ENCODE peak calls at places on chromosomes 12 and 14, in five cellular contexts. E, S, F, A and Y are unnamed samples.
A peak's percentile ranks its signal among the peaks of the same experiment; 100 is the strongest.

GRCh38 chr14:29757188-29757680 is 170.4 kb downstream of the PRKD1 start:
- DNase-seq in S (no peak), A (no peak), E (no peak), F (no peak), Y (no peak)

GRCh38 chr14:90198541-90198940 is 57.8 kb upstream of the PSMC1 start:
- DNase-seq in E (no peak), F (no peak), A (no peak), S (no peak), Y (no peak)

GRCh38 chr14:24351517-24351916 is 11.7 kb upstream of the RIPK3 start:
- DNase-seq in E (no peak), F (no peak), A (peak; percentile 58), S (no peak), Y (no peak)

GRCh38 chr14:75452900-75453816 is 25.3 kb downstream of the JDP2 start:
- DNase-seq in F (no peak), S (peak; percentile 54), E (peak; percentile 90), A (peak; percentile 99), Y (peak; percentile 95)

GRCh38 chr12:131536337-131536736 is 174.6 kb upstream of the SFSWAP start:
- DNase-seq in S (no peak), F (no peak), E (no peak), A (no peak), Y (no peak)

GRCh38 chr14:53516261-53516774 is 363.2 kb upstream of the DDHD1 start:
- DNase-seq in F (no peak), S (peak; percentile 14), E (no peak), A (peak; percentile 90), Y (peak; percentile 34)

GRCh38 chr12:21476949-21477348 is 24.5 kb downstream of the RECQL start:
- DNase-seq in S (peak; percentile 53), E (no peak), F (no peak), A (peak; percentile 69), Y (peak; percentile 34)

GRCh38 chr12:5070090-5070489 is 26.4 kb downstream of the KCNA5 start:
- DNase-seq in S (no peak), A (no peak), F (no peak), E (no peak), Y (no peak)